ENCODE peak calls at places on chromosome 13, in six cellular contexts. One of them, this sample, is unnamed.

GRCh38 chr13:25300861-25301346 is 521 bp upstream of the NUP58 start:
- DNase-seq in cardiac fibroblast: no peak
- DNase-seq in endothelial cell of umbilical vein: no peak
- DNase-seq in bronchial epithelial cell: no peak
- DNase-seq in uterus: peak; percentile 28
- DNase-seq in IMR-90: no peak
- DNase-seq in this sample: no peak

GRCh38 chr13:78032132-78032531 is 113.5 kb upstream of the EDNRB start:
- DNase-seq in cardiac fibroblast: no peak
- DNase-seq in bronchial epithelial cell: no peak
- DNase-seq in uterus: no peak
- DNase-seq in IMR-90: no peak
- DNase-seq in endothelial cell of umbilical vein: peak; percentile 96
- DNase-seq in this sample: no peak

GRCh38 chr13:26050568-26051230 is 1.1 kb downstream of the SHISA2 start:
- DNase-seq in cardiac fibroblast: peak; percentile 19
- DNase-seq in uterus: no peak
- DNase-seq in IMR-90: no peak
- DNase-seq in endothelial cell of umbilical vein: peak; percentile 42
- DNase-seq in bronchial epithelial cell: no peak
- DNase-seq in this sample: peak; percentile 37

GRCh38 chr13:37806666-37807065 is 62.9 kb downstream of the TRPC4 start:
- DNase-seq in cardiac fibroblast: no peak
- DNase-seq in endothelial cell of umbilical vein: no peak
- DNase-seq in bronchial epithelial cell: peak; percentile 10
- DNase-seq in uterus: no peak
- DNase-seq in IMR-90: no peak
- DNase-seq in this sample: peak; percentile 36

GRCh38 chr13:25169951-25170553 is 2.0 kb downstream of the AMER2 start:
- DNase-seq in IMR-90: no peak
- DNase-seq in endothelial cell of umbilical vein: no peak
- DNase-seq in bronchial epithelial cell: no peak
- DNase-seq in uterus: no peak
- DNase-seq in cardiac fibroblast: no peak
- DNase-seq in this sample: no peak

GRCh38 chr13:74134777-74135305 is 637 bp upstream of the KLF12 start:
- DNase-seq in uterus: peak; percentile 30
- DNase-seq in cardiac fibroblast: peak; percentile 33
- DNase-seq in endothelial cell of umbilical vein: no peak
- DNase-seq in IMR-90: no peak
- DNase-seq in bronchial epithelial cell: peak; percentile 25
- DNase-seq in this sample: peak; percentile 43

GRCh38 chr13:107376393-107377085 is 808.6 kb upstream of the ARGLU1 start:
- DNase-seq in cardiac fibroblast: peak; percentile 22
- DNase-seq in bronchial epithelial cell: no peak
- DNase-seq in IMR-90: peak; percentile 18
- DNase-seq in endothelial cell of umbilical vein: no peak
- DNase-seq in uterus: no peak
- DNase-seq in this sample: no peak

GRCh38 chr13:103540394-103540793 is 474.2 kb upstream of the SLC10A2 start:
- DNase-seq in cardiac fibroblast: no peak
- DNase-seq in IMR-90: no peak
- DNase-seq in endothelial cell of umbilical vein: no peak
- DNase-seq in uterus: no peak
- DNase-seq in bronchial epithelial cell: no peak
- DNase-seq in this sample: no peak

GRCh38 chr13:51770681-51771417 is 33.1 kb downstream of the DHRS12 start:
- DNase-seq in uterus: no peak
- DNase-seq in bronchial epithelial cell: no peak
- DNase-seq in cardiac fibroblast: no peak
- DNase-seq in IMR-90: no peak
- DNase-seq in endothelial cell of umbilical vein: no peak
- DNase-seq in this sample: no peak

GRCh38 chr13:80040219-80040976 is 300.5 kb downstream of the SPRY2 start:
- DNase-seq in bronchial epithelial cell: peak; percentile 100
- DNase-seq in IMR-90: peak; percentile 100
- DNase-seq in endothelial cell of umbilical vein: peak; percentile 91
- DNase-seq in uterus: no peak
- DNase-seq in cardiac fibroblast: peak; percentile 90
- DNase-seq in this sample: peak; percentile 98

GRCh38 chr13:20124303-20124702 is 36.5 kb downstream of the GJA3 start:
- DNase-seq in cardiac fibroblast: no peak
- DNase-seq in endothelial cell of umbilical vein: no peak
- DNase-seq in bronchial epithelial cell: no peak
- DNase-seq in uterus: no peak
- DNase-seq in IMR-90: peak; percentile 45
- DNase-seq in this sample: peak; percentile 13

GRCh38 chr13:93289842-93290241 is 63.2 kb downstream of the GPC6 start:
- DNase-seq in uterus: no peak
- DNase-seq in endothelial cell of umbilical vein: no peak
- DNase-seq in IMR-90: no peak
- DNase-seq in cardiac fibroblast: no peak
- DNase-seq in bronchial epithelial cell: no peak
- DNase-seq in this sample: no peak

GRCh38 chr13:95002126-95002525 is 289.8 kb upstream of the SOX21 start:
- DNase-seq in bronchial epithelial cell: no peak
- DNase-seq in IMR-90: no peak
- DNase-seq in uterus: no peak
- DNase-seq in endothelial cell of umbilical vein: no peak
- DNase-seq in cardiac fibroblast: no peak
- DNase-seq in this sample: no peak

GRCh38 chr13:112586334-112586733 is 1.6 kb downstream of the TUBGCP3 start:
- DNase-seq in endothelial cell of umbilical vein: no peak
- DNase-seq in cardiac fibroblast: no peak
- DNase-seq in uterus: no peak
- DNase-seq in bronchial epithelial cell: no peak
- DNase-seq in IMR-90: no peak
- DNase-seq in this sample: no peak

GRCh38 chr13:112588490-112589297 is 741 bp upstream of the TUBGCP3 start:
- DNase-seq in endothelial cell of umbilical vein: no peak
- DNase-seq in IMR-90: no peak
- DNase-seq in bronchial epithelial cell: no peak
- DNase-seq in uterus: no peak
- DNase-seq in cardiac fibroblast: no peak
- DNase-seq in this sample: no peak

GRCh38 chr13:112583592-112584277 is 4.2 kb downstream of the TUBGCP3 start:
- DNase-seq in cardiac fibroblast: no peak
- DNase-seq in uterus: no peak
- DNase-seq in IMR-90: no peak
- DNase-seq in endothelial cell of umbilical vein: no peak
- DNase-seq in bronchial epithelial cell: no peak
- DNase-seq in this sample: no peak

GRCh38 chr13:112587767-112588489 is at the start of gene TUBGCP3:
- DNase-seq in cardiac fibroblast: peak; percentile 86
- DNase-seq in uterus: peak; percentile 70
- DNase-seq in IMR-90: peak; percentile 78
- DNase-seq in endothelial cell of umbilical vein: peak; percentile 77
- DNase-seq in bronchial epithelial cell: peak; percentile 45
- DNase-seq in this sample: peak; percentile 82

DNA sequence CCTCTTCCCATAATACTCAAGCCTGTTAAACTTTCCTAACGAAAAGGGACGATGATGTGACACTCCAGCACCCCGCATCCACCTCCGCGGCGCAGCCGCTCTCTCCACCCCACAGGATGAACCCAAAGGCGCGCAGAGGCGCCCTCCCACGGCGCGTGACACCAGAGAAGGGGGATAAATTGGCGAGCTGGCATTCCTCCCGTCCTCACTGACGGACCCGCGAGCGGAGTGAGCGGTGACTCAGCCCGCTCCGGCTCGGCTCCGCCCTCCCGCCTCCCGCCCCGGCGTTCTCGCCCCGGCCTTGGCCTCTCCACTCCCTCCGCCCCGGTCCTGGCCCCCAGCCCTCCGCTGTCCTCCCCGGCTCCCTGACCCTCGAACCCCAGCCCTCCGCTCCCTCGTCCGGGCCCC is 590 bp downstream of the TUBGCP3 start:
- DNase-seq in bronchial epithelial cell: peak; percentile 51
- DNase-seq in endothelial cell of umbilical vein: peak; percentile 85
- DNase-seq in uterus: peak; percentile 89
- DNase-seq in cardiac fibroblast: peak; percentile 88
- DNase-seq in IMR-90: peak; percentile 86
- DNase-seq in this sample: peak; percentile 75
- TF ChIP-seq CTCF in bronchial epithelial cell: no peak
- TF ChIP-seq CTCF in endothelial cell of umbilical vein: peak; percentile 31
- TF ChIP-seq CTCF in uterus: peak; percentile 10
- TF ChIP-seq CTCF in cardiac fibroblast: no peak
- TF ChIP-seq CTCF in IMR-90: peak; percentile 31
- TF ChIP-seq CTCF in this sample: no peak

DNA sequence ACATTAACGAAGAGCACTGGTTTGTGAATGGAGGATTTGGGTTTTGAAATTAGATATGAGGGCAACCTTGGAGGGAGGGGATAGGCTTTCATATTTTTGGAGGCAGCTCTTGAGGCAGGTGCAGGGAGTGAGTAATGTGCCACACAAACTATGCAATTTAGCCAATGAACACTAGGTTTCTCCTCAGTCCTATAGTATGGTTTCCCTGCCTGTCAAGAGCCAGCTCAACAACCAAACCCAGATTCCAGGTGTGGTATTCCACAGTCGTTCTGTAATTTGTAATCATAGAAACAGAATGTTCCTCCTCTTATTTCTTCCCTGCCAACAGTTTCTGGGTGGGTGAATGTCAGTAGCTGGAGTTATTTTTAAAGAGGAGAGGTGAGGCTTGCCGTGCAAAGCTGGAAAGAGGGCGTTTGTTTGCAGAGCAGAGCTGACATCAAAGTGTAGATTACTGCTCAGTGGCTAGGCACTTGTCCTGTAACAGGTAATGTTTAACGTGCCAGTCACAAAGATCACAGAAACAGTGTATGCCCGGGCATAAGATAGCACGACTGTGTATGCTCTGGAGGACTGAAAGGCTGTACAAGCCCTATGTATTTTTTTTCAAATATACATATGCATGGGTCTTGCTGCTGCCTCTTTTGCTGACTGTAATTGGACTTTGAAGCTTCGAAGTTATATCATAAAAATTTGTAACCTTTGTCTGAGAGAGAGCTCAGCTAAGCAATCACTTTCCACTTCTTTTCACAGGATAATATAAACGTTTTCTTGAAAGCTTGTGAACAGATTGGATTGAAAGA is 124.3 kb downstream of the LMO7 start:
- DNase-seq in IMR-90: peak; percentile 33
- DNase-seq in uterus: no peak
- DNase-seq in cardiac fibroblast: peak; percentile 14
- DNase-seq in endothelial cell of umbilical vein: peak; percentile 54
- DNase-seq in bronchial epithelial cell: peak; percentile 93
- DNase-seq in this sample: peak; percentile 93
- H3K4me3 ChIP-seq in IMR-90: no peak overlapping the region
- H3K4me3 ChIP-seq in uterus: no peak overlapping the region
- H3K4me3 ChIP-seq in cardiac fibroblast: no peak overlapping the region
- H3K4me3 ChIP-seq in endothelial cell of umbilical vein: no peak overlapping the region
- H3K4me3 ChIP-seq in bronchial epithelial cell: peak overlapping the region; percentile 46
- H3K4me3 ChIP-seq in this sample: peak overlapping the region; percentile 69

GRCh38 chr13:47798194-47798593 is 202.9 kb downstream of the SUCLA2 start:
- DNase-seq in cardiac fibroblast: no peak
- DNase-seq in bronchial epithelial cell: no peak
- DNase-seq in IMR-90: no peak
- DNase-seq in uterus: no peak
- DNase-seq in endothelial cell of umbilical vein: no peak
- DNase-seq in this sample: peak; percentile 9

GRCh38 chr13:47801555-47801954 is 199.5 kb downstream of the SUCLA2 start:
- DNase-seq in bronchial epithelial cell: no peak
- DNase-seq in IMR-90: no peak
- DNase-seq in cardiac fibroblast: no peak
- DNase-seq in endothelial cell of umbilical vein: no peak
- DNase-seq in uterus: no peak
- DNase-seq in this sample: no peak

GRCh38 chr13:47800593-47800992 is 200.5 kb downstream of the SUCLA2 start:
- DNase-seq in uterus: no peak
- DNase-seq in IMR-90: no peak
- DNase-seq in bronchial epithelial cell: no peak
- DNase-seq in cardiac fibroblast: no peak
- DNase-seq in endothelial cell of umbilical vein: no peak
- DNase-seq in this sample: no peak

GRCh38 chr13:47796816-47797215 is 204.3 kb downstream of the SUCLA2 start:
- DNase-seq in IMR-90: no peak
- DNase-seq in cardiac fibroblast: no peak
- DNase-seq in bronchial epithelial cell: no peak
- DNase-seq in uterus: no peak
- DNase-seq in endothelial cell of umbilical vein: no peak
- DNase-seq in this sample: no peak

DNA sequence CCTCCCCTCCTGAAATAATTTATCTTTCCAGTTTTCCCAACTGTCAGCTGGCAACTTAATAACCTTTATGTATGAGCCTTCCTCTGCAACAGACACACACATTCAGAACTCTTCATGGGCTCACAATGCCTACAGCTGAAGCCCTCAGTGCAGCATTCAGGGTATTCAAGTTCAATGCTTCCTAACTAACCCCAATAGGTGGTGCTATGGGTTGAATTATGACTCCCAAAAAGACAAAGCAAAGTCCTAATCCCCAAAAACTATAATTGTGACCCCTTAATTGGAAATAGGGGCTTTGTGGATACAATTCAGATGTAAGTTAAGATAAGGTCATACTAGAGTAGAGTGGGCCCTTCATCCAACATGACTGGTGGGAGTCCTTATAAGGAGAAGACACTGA is 202.2 kb downstream of the SUCLA2 start:
- DNase-seq in bronchial epithelial cell: peak; percentile 21
- DNase-seq in cardiac fibroblast: peak; percentile 51
- DNase-seq in IMR-90: peak; percentile 21
- DNase-seq in endothelial cell of umbilical vein: no peak
- DNase-seq in uterus: no peak
- DNase-seq in this sample: peak; percentile 19
- TF ChIP-seq CTCF in bronchial epithelial cell: peak; percentile 35
- TF ChIP-seq CTCF in cardiac fibroblast: peak; percentile 41
- TF ChIP-seq CTCF in IMR-90: peak; percentile 33
- TF ChIP-seq CTCF in endothelial cell of umbilical vein: no peak
- TF ChIP-seq CTCF in uterus: no peak
- TF ChIP-seq CTCF in this sample: peak; percentile 27

GRCh38 chr13:101626925-101627555 is 174.6 kb downstream of the ITGBL1 start:
- DNase-seq in bronchial epithelial cell: no peak
- DNase-seq in endothelial cell of umbilical vein: peak; percentile 63
- DNase-seq in uterus: no peak
- DNase-seq in cardiac fibroblast: no peak
- DNase-seq in IMR-90: peak; percentile 2
- DNase-seq in this sample: no peak

GRCh38 chr13:101624210-101624922 is 171.9 kb downstream of the ITGBL1 start:
- DNase-seq in endothelial cell of umbilical vein: peak; percentile 83
- DNase-seq in IMR-90: peak; percentile 11
- DNase-seq in uterus: no peak
- DNase-seq in cardiac fibroblast: no peak
- DNase-seq in bronchial epithelial cell: no peak
- DNase-seq in this sample: no peak

GRCh38 chr13:101624981-101625380 is 172.5 kb downstream of the ITGBL1 start:
- DNase-seq in uterus: no peak
- DNase-seq in cardiac fibroblast: no peak
- DNase-seq in bronchial epithelial cell: no peak
- DNase-seq in endothelial cell of umbilical vein: no peak
- DNase-seq in IMR-90: no peak
- DNase-seq in this sample: peak; percentile 32

GRCh38 chr13:101628900-101629299 is 176.4 kb downstream of the ITGBL1 start:
- DNase-seq in endothelial cell of umbilical vein: no peak
- DNase-seq in cardiac fibroblast: no peak
- DNase-seq in IMR-90: no peak
- DNase-seq in uterus: no peak
- DNase-seq in bronchial epithelial cell: no peak
- DNase-seq in this sample: no peak

DNA sequence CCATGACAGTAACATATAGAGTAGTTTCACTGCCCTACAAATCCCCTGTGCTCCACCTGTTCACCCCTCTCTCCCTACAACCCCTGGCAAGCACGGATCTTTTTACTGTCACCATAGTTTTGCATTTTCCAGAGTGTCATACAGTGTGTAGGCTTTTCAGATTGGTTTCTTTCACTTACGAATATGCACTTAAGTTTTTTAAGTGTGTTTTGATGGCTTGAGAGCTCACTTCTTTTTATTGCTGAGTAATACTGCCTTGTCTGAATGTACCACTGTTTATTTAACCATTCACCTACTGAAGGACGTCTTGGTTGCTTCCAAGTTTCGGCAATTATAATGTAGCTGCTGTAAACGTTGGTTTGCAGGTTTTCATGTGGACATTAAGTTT is 175.1 kb downstream of the ITGBL1 start:
- DNase-seq in endothelial cell of umbilical vein: peak; percentile 36
- DNase-seq in uterus: no peak
- DNase-seq in cardiac fibroblast: no peak
- DNase-seq in bronchial epithelial cell: no peak
- DNase-seq in IMR-90: peak; percentile 18
- DNase-seq in this sample: no peak
- H3K4me3 ChIP-seq in endothelial cell of umbilical vein: no peak overlapping the region
- H3K4me3 ChIP-seq in uterus: no peak overlapping the region
- H3K4me3 ChIP-seq in cardiac fibroblast: no peak overlapping the region
- H3K4me3 ChIP-seq in bronchial epithelial cell: no peak overlapping the region
- H3K4me3 ChIP-seq in IMR-90: peak overlapping the region; percentile 27
- H3K4me3 ChIP-seq in this sample: no peak overlapping the region

This sample was measured in epithelial cell of esophagus.